ENCODE peak calls at places on chromosomes 3 and 15, in eight cellular contexts. O is transverse colon, B is PC-3, S is pancreas, P is mucosa of descending colon, A is psoas muscle, Y is heart right ventricle, V is sigmoid colon. F is an unnamed sample. For H3K36me3, the result is how much of the 10 kb centered on the place peaks cover.

GRCh38 chr3:98980915-98981596 is 79.6 kb upstream of the DCBLD2 start:
- DNase-seq in B (peak), Y (no peak), V (no peak), O (no peak), S (no peak), P (no peak), A (no peak), F (no peak)

GRCh38 chr15:77907824-77908751 is 169.4 kb downstream of the TBC1D2B start:
- DNase-seq in V (peak), O (peak), Y (no peak), P (peak), S (peak), A (no peak), B (peak), F (peak)

GRCh38 chr3:21893250-21893649 is 142.2 kb upstream of the ZNF385D start:
- DNase-seq in Y (no peak), B (peak), A (no peak), O (no peak), S (no peak), P (no peak), V (no peak), F (no peak)

GRCh38 chr15:72227192-72227586 is 3.8 kb downstream of the PKM start:
- DNase-seq in V (no peak), B (peak), P (no peak), S (no peak), Y (no peak), A (peak), O (no peak), F (no peak)

GRCh38 chr3:57977755-57978715 is 30.2 kb upstream of the FLNB start:
- DNase-seq in B (peak), S (no peak), V (no peak), O (peak), Y (no peak), A (no peak), P (peak), F (no peak)

GRCh38 chr15:40618023-40618422 is 24.0 kb downstream of the KNL1 start:
- DNase-seq in B (no peak), S (no peak), O (no peak), V (no peak), Y (no peak), P (no peak), A (no peak), F (no peak)

GRCh38 chr3:163218336-163218735 is 1721.7 kb downstream of the OTOL1 start:
- DNase-seq in O (no peak), Y (no peak), S (no peak), A (no peak), B (no peak), P (no peak), V (no peak), F (no peak)

GRCh38 chr3:132016061-132017041 is 18.5 kb downstream of the CPNE4 start:
- DNase-seq in B (no peak), O (no peak), S (no peak), Y (no peak), A (no peak), P (no peak), V (no peak), F (no peak)

GRCh38 chr15:56227315-56227714 is 16.4 kb downstream of the RFX7 start:
- DNase-seq in Y (no peak), A (no peak), P (no peak), B (no peak), O (no peak), V (no peak), S (no peak), F (no peak)

GRCh38 chr15:84656972-84657371 is 1.0 kb downstream of the NMB start:
- DNase-seq in P (no peak), V (no peak), A (no peak), S (no peak), O (no peak), Y (no peak), B (no peak), F (no peak)

GRCh38 chr3:32143849-32144757 is 37.7 kb downstream of the GPD1L start:
- DNase-seq in O (peak), P (peak), B (peak), A (no peak), Y (peak), V (no peak), S (no peak), F (no peak)

GRCh38 chr3:31695280-31696008 is 162.7 kb downstream of the STT3B start:
- DNase-seq in V (no peak), B (peak), A (no peak), Y (no peak), S (no peak), O (peak), P (peak), F (no peak)

GRCh38 chr3:143313025-143313424 is 193.5 kb downstream of the CHST2 start:
- DNase-seq in S (no peak), O (no peak), P (no peak), A (no peak), Y (no peak), V (no peak), B (no peak), F (no peak)

GRCh38 chr3:48983096-48983495 is 6.9 kb upstream of the P4HTM start:
- DNase-seq in S (peak), P (no peak), B (no peak), O (no peak), V (no peak), A (no peak), Y (no peak), F (no peak)

GRCh38 chr3:48980295-48980694 is 9.7 kb upstream of the P4HTM start:
- DNase-seq in S (no peak), Y (no peak), B (no peak), A (no peak), O (no peak), P (no peak), V (no peak), F (no peak)

GRCh38 chr3:48979451-48979850 is 10.6 kb upstream of the P4HTM start:
- DNase-seq in B (no peak), O (no peak), V (no peak), S (no peak), Y (no peak), A (no peak), P (no peak), F (no peak)

GRCh38 chr3:48982686-48983085 is 7.4 kb upstream of the P4HTM start:
- DNase-seq in B (no peak), O (no peak), V (no peak), S (peak), P (no peak), A (no peak), Y (no peak), F (no peak)

DNA sequence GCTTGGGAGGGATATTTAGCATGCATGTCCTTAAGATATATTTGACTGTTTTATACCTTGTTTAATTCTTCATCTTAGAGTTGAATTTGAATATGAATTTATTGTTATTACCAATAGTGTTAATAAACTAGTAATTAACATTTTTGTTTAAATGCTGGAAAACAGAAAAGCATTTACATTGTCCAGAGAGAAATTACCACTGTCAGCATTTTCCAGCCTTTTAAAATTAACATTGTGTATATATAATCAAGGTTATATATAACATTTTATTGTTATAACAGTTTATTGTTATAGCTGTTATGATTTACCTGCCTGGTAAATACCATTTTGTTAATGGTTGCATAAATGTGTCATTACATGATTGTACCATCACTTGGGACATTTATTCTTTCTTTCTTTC is 8.0 kb upstream of the P4HTM start:
- DNase-seq in V (no peak), P (no peak), O (no peak), Y (no peak), B (no peak), A (no peak), S (no peak), F (no peak)
- H3K36me3 ChIP-seq in V (under half), P (under half), O (under half), Y (half or more), B (under half), A (under half), S (under half), F (half or more)

DNA sequence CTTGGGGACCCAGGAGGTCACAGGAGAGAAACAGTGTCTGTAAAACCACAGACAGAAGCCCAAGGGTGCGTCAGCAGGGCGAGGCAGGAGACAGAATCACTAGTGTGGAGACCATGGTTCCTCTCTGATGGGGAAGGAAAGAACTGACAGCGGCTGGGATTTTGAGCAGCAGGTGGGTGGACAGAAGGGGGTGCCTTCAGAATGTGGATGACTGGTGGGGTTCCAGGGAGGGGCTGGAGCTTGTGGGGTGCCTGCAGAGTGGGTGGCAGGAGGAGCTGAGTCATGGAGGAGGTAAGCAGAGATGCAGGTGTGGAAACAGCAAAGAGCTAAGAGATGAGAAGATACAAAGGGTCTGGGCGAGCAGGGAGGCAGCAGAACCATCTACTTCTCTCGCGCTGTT is 124.2 kb downstream of the GABRB3 start:
- DNase-seq in P (no peak), Y (no peak), S (no peak), B (no peak), A (no peak), O (no peak), V (no peak), F (no peak)
- TF ChIP-seq CTCF in P (no peak), Y (no peak), S (no peak), B (no peak), A (no peak), O (no peak), V (no peak), F (no peak)

DNA sequence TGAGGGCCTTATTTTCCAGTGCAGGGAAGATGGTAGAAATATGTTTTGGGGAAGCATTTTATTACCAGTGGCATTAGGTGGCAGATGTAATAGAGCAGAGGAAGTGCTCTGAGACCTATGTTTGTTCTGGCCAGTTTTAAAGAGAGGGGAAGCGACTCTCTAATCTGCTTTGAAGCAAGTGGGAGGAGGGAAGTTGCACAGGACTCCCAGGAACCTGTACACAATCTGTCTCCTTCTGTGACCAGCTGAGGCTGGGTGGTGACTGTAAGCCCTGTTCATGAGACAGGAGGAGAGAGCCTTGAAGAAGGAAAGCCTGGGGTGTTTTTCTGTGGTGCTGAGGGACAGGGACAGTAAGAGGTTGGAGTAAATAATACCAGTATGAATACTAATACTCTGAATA is 60.5 kb downstream of the LPP start:
- DNase-seq in P (no peak), Y (no peak), O (no peak), S (no peak), A (no peak), B (no peak), V (peak), F (no peak)
- H3K4me3 ChIP-seq in P (no peak), Y (no peak), O (peak), S (no peak), A (no peak), B (no peak), V (peak), F (peak)

GRCh38 chr3:183733553-183733952 is 36.0 kb downstream of the YEATS2 start:
- DNase-seq in P (no peak), Y (no peak), O (no peak), V (no peak), B (no peak), S (no peak), A (no peak), F (no peak)
- H3K36me3 ChIP-seq in P (under half), Y (half or more), O (under half), V (under half), B (half or more), S (under half), A (under half), F (half or more)

GRCh38 chr3:50806806-50807205 is 132.1 kb downstream of the DOCK3 start:
- DNase-seq in V (no peak), Y (no peak), B (peak), P (no peak), S (no peak), O (no peak), A (no peak), F (no peak)

GRCh38 chr3:50815844-50816243 is 141.1 kb downstream of the DOCK3 start:
- DNase-seq in Y (no peak), A (no peak), S (no peak), P (no peak), O (no peak), B (peak), V (no peak), F (no peak)

GRCh38 chr3:50816896-50817295 is 142.2 kb downstream of the DOCK3 start:
- DNase-seq in A (no peak), B (peak), Y (no peak), V (no peak), S (no peak), P (no peak), O (no peak), F (no peak)

GRCh38 chr3:50807266-50807665 is 132.5 kb downstream of the DOCK3 start:
- DNase-seq in S (no peak), O (no peak), A (no peak), V (no peak), B (peak), Y (peak), P (peak), F (no peak)

GRCh38 chr3:50811893-50812292 is 137.2 kb downstream of the DOCK3 start:
- DNase-seq in B (no peak), P (no peak), Y (no peak), A (no peak), S (no peak), O (no peak), V (no peak), F (no peak)
- TF ChIP-seq CTCF in B (no peak), P (no peak), Y (no peak), A (no peak), S (no peak), O (no peak), V (no peak), F (no peak)

GRCh38 chr15:48427479-48427878 is 96.2 kb downstream of the DUT start:
- DNase-seq in A (no peak), P (no peak), V (no peak), Y (no peak), B (no peak), O (no peak), S (no peak), F (no peak)
- H3K4me3 ChIP-seq in A (no peak), P (no peak), V (no peak), Y (no peak), B (no peak), O (no peak), S (no peak), F (no peak)

GRCh38 chr3:47854267-47854666 is 51.3 kb downstream of the DHX30 start:
- DNase-seq in V (no peak), B (no peak), P (no peak), S (no peak), O (no peak), Y (no peak), A (no peak), F (no peak)
- H3K36me3 ChIP-seq in V (half or more), B (under half), P (under half), S (under half), O (under half), Y (half or more), A (under half), F (under half)

DNA sequence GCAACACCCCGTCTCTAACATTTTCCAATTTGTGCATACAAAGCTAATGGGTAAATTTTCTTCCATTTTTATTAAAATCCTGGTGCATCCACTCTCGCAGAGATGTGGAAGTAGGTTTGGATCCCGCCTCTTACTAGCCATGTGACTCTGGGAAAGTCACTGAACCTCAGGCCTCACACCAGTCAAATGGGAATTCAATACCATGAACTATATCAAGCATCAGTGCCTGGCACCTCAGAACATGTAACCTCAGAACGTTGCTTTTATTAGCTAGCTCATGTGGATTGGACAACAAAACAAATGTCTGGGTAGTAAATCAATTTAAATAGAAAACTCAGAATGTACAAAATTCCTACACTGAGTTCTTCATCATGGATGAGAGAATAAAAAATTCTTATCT is 60.7 kb downstream of the ANXA2 start:
- DNase-seq in S (no peak), V (no peak), P (no peak), O (no peak), A (no peak), B (no peak), Y (no peak), F (no peak)
- TF ChIP-seq CTCF in S (no peak), V (no peak), P (no peak), O (no peak), A (no peak), B (no peak), Y (no peak), F (no peak)